ENCODE peak calls at places on chromosomes 11 and 22, in four cellular contexts. H is stomach, N is A549, G is tibial artery. X is an unnamed sample.

GRCh38 chr11:32526715-32527114 is 56.9 kb upstream of the EIF3M start:
- DNase-seq in H (no peak), N (no peak), G (no peak), X (no peak)

GRCh38 chr22:48658871-48659270 is 1168.8 kb downstream of the BRD1 start:
- DNase-seq in H (no peak), N (no peak), G (no peak), X (no peak)

GRCh38 chr11:69708731-69709401 is 5.0 kb upstream of the FGF19 start:
- DNase-seq in H (no peak), N (no peak), G (no peak), X (no peak)

GRCh38 chr22:41910050-41910598 is 4.8 kb downstream of the SHISA8 start:
- DNase-seq in H (no peak), N (no peak), G (no peak), X (no peak)

GRCh38 chr11:115585361-115586024 is 81.3 kb upstream of the CADM1 start:
- DNase-seq in H (no peak), N (no peak), G (no peak), X (no peak)

GRCh38 chr11:12179521-12179920 is 69.1 kb downstream of the MICAL2 start:
- DNase-seq in H (no peak), N (no peak), G (no peak), X (no peak)

GRCh38 chr11:18527512-18527911 is 770 bp upstream of the TSG101 start:
- DNase-seq in H (no peak), N (peak), G (no peak), X (no peak)

GRCh38 chr22:41382098-41382578 is 396 bp downstream of the TEF start:
- DNase-seq in H (peak), N (peak), G (peak), X (peak)

GRCh38 chr22:38490475-38490874 is 15.6 kb downstream of the DDX17 start:
- DNase-seq in H (no peak), N (no peak), G (no peak), X (no peak)

GRCh38 chr11:104918113-104918824 is 20.0 kb upstream of the CASP12 start:
- DNase-seq in H (no peak), N (no peak), G (no peak), X (no peak)
- H3K27ac ChIP-seq in H (peak), N (no peak), G (peak), X (no peak)

GRCh38 chr22:27459955-27460354 is 341.6 kb downstream of the MN1 start:
- DNase-seq in H (no peak), N (no peak), G (no peak), X (no peak)

GRCh38 chr22:27463121-27463520 is 338.4 kb downstream of the MN1 start:
- DNase-seq in H (no peak), N (no peak), G (no peak), X (no peak)

GRCh38 chr22:27462190-27462589 is 339.4 kb downstream of the MN1 start:
- DNase-seq in H (no peak), N (no peak), G (no peak), X (peak)

GRCh38 chr22:27461470-27461869 is 340.1 kb downstream of the MN1 start:
- DNase-seq in H (no peak), N (peak), G (no peak), X (no peak)

DNA sequence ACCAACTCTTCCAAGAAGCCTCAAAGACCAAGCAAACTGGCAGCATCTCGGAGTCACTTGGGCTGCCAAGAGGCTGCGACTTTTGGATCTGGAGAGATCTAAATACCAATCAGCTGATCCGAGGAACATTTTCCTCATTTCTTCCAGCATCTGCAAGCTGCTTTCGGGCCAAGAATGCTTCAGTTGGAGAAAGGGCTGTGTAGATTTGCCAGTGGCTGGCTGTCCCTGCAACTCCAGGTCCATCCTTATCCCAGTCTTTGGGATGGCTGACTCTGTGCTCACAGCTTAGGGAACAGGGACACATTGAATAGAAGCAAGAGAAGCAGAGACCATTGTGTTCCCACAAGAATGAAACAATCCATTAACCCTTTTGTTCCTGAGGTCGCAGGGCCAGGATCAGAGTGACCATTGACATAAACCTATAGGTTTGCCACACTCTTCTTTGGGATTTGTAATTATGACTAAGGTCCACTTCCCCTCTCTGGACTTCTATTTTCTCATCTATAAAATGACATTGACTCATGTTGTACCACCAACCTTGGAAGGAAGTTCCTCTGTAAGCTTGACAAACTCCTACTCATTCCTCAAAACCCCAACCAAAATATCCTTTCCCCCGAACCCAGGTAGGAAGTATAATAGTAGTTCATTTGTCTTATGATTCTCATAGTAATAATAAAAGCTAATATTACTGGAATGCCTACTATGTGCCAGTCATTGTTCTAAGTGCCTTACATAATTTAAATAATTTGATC is 340.8 kb downstream of the MN1 start:
- DNase-seq in H (no peak), N (no peak), G (peak), X (no peak)
- H3K27ac ChIP-seq in H (no peak), N (no peak), G (peak), X (no peak)

DNA sequence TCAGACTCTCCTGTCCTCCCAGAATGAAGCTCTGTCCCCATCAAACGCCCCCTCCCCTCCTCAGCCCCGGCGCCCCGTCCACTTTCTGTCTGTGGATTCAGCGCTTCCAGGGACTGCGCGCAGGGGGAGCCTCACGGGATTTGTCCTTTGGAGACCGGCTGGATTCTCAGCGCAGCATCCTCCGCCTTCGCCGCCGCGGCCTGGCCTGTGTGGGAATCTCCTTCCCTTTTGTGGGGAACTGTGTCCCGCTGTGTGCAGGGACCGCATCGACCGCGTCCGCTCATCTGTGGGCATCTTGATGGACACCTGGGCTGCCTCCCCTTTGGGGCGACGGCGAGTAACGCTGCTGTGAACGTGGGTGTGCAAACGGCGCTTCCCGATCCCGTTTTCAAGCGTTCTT is 1.1 kb upstream of the SCT start:
- DNase-seq in H (no peak), N (no peak), G (no peak), X (no peak)
- H3K27ac ChIP-seq in H (peak), N (no peak), G (no peak), X (no peak)

GRCh38 chr22:44525872-44526271 is 27.8 kb upstream of the RTL6 start:
- DNase-seq in H (no peak), N (no peak), G (no peak), X (no peak)
- H3K27ac ChIP-seq in H (no peak), N (no peak), G (no peak), X (no peak)

DNA sequence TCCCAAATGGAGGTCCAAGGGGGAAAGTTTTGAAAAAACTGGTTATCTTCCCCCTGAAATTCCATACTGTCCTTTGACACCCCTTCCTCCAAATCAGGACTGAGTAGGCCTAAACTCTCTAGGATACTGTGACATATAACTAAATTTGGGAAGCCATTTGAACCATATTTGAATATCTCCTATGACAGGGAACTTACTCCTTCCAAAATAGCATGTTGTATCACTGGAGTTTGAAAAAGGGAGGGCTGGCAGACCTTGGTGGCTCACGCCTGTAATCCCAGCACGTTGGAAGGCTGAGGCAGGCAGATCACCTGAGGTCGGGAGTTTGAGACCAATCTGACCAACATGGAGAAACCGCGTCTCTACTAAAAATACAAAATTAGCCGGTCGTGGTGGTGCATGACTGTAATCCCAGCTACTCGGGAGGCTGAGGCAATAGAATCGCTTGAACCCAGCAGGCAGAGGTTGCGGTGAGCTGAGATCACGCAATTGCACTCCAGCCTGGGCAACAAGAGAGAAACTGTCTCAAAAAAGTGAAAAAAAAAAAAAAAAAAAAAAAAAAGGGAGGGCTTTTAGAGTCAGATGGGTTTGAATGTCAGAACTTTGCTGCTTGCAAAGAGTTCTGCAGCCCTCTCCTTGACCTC is 42.4 kb downstream of the PIK3C2A start:
- DNase-seq in H (no peak), N (no peak), G (no peak), X (no peak)
- H3K27ac ChIP-seq in H (peak), N (no peak), G (no peak), X (no peak)

DNA sequence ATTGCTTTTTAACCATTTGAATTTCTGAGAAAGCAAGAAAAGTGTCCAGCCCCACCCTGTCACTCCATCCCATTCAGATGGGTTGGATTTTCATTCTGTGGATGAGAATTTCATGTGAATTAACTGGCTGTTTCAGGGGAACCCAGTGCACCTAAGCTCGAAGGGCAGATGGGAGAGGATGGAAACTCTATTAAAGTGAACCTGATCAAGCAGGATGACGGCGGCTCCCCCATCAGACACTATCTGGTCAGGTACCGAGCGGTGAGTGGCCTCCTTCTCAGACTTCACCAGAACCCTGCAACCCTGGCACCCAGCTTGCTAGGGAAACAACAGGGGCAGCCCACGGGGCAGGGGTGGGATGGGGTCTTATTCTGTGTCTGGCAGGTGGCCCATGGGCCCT is 58.6 kb upstream of the TTC12 start:
- DNase-seq in H (no peak), N (no peak), G (no peak), X (no peak)
- H3K27ac ChIP-seq in H (no peak), N (no peak), G (no peak), X (no peak)

DNA sequence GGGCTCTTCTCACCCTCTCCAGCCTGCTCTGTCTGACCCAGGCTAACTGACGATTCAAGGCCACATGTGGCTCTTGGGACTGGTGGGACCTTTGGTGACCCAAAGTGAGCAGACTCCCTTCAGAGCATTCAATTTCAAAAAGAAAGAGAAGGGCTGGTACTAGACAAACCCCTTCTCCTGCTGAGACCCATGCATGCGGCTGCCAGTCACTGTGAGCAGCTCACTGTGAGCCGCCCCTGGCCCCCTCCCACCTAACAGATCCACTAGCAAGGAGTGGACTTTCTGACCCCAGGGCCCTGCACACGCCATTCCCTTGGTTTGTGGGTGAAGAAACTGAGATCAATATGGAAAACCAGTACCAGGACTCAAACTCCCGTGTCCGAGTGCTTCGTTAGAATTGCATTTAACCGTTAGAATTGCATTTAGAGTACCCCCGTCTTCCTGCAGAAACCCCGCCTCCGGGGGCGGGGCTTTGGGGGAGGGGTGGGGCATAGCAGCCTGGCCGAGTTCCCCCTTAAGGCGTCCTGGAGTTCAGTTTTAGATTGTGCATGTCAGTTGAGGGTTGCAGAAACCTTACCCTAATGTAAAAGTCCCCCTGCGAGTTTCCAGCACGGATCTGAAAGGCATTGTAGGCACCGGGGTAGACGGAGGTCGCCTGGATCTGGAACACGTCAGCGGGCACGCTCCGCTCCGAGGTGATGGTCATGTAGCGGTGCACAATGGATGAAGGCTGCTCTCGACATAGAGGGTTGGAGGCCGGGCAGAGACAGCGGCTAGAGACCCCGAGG is 5.1 kb downstream of the EFEMP2 start:
- DNase-seq in H (no peak), N (no peak), G (no peak), X (no peak)
- H3K27ac ChIP-seq in H (no peak), N (no peak), G (no peak), X (no peak)

GRCh38 chr11:63833048-63833447 is 5.9 kb upstream of the MARK2 start:
- DNase-seq in H (no peak), N (no peak), G (no peak), X (no peak)

GRCh38 chr11:63837719-63838118 is 1.2 kb upstream of the MARK2 start:
- DNase-seq in H (no peak), N (no peak), G (no peak), X (no peak)

GRCh38 chr11:63834532-63835155 is 4.3 kb upstream of the MARK2 start:
- DNase-seq in H (no peak), N (no peak), G (no peak), X (no peak)

GRCh38 chr11:63837027-63837688 is 1.8 kb upstream of the MARK2 start:
- DNase-seq in H (peak), N (peak), G (peak), X (peak)

GRCh38 chr11:63835156-63835540 is 3.8 kb upstream of the MARK2 start:
- DNase-seq in H (no peak), N (no peak), G (no peak), X (no peak)
- H3K27ac ChIP-seq in H (no peak), N (no peak), G (no peak), X (no peak)

DNA sequence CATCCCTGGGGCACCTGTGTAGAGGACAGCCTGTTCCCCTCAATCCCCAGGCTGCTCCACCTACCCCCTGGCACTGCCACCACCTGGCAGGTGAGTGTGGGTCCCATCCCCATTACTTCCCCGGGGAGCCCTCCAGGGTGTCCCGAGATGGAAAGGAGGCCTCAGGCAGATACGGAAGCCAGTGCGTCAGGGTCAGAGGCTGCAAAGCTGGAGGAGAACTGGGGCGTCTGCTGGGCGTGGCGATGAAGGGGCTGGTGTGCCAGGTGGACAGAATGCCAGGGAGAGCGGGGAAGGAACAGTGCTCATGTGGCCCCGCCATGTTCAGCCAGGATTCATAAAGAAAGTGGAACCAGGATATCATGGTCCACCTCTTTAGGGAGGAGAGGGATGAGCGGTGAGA is 7.8 kb downstream of the YPEL1 start:
- DNase-seq in H (no peak), N (no peak), G (no peak), X (no peak)
- H3K27ac ChIP-seq in H (no peak), N (no peak), G (no peak), X (no peak)